ENCODE peak calls at places on chromosomes 6 and 20, in eight cellular contexts. One of them, this sample, is unnamed.

GRCh38 chr6:120826253-120826652 is 508.0 kb downstream of the TBC1D32 start:
- DNase-seq in NCI-H1092: no peak
- DNase-seq in dorsolateral prefrontal cortex: no peak
- DNase-seq in HAP-1: no peak
- DNase-seq in T-helper 1 cell: no peak
- DNase-seq in SW480: peak; percentile 4
- DNase-seq in activated CD4-positive, CD25-positive, alpha-beta regulatory T cell: no peak
- DNase-seq in WTC11: peak; percentile 63
- DNase-seq in this sample: peak; percentile 73

GRCh38 chr20:64222273-64222672 is 33.3 kb upstream of the PCMTD2 start:
- DNase-seq in NCI-H1092: no peak
- DNase-seq in dorsolateral prefrontal cortex: no peak
- DNase-seq in HAP-1: no peak
- DNase-seq in T-helper 1 cell: no peak
- DNase-seq in SW480: peak; percentile 72
- DNase-seq in activated CD4-positive, CD25-positive, alpha-beta regulatory T cell: no peak
- DNase-seq in WTC11: no peak
- DNase-seq in this sample: peak; percentile 45

GRCh38 chr6:46170357-46171289 is at the start of gene ENPP5:
- DNase-seq in NCI-H1092: peak; percentile 71
- DNase-seq in dorsolateral prefrontal cortex: peak; percentile 82
- DNase-seq in HAP-1: peak; percentile 54
- DNase-seq in T-helper 1 cell: peak; percentile 33
- DNase-seq in SW480: peak; percentile 87
- DNase-seq in activated CD4-positive, CD25-positive, alpha-beta regulatory T cell: no peak
- DNase-seq in WTC11: peak; percentile 98
- DNase-seq in this sample: peak; percentile 96

GRCh38 chr6:3194535-3195376 is 32.7 kb downstream of the TUBB2B start:
- DNase-seq in NCI-H1092: no peak
- DNase-seq in dorsolateral prefrontal cortex: no peak
- DNase-seq in HAP-1: no peak
- DNase-seq in T-helper 1 cell: no peak
- DNase-seq in SW480: no peak
- DNase-seq in activated CD4-positive, CD25-positive, alpha-beta regulatory T cell: no peak
- DNase-seq in WTC11: no peak
- DNase-seq in this sample: no peak

GRCh38 chr6:101001012-101001411 is 119.9 kb upstream of the ASCC3 start:
- DNase-seq in NCI-H1092: no peak
- DNase-seq in dorsolateral prefrontal cortex: no peak
- DNase-seq in HAP-1: no peak
- DNase-seq in T-helper 1 cell: no peak
- DNase-seq in SW480: no peak
- DNase-seq in activated CD4-positive, CD25-positive, alpha-beta regulatory T cell: no peak
- DNase-seq in WTC11: no peak
- DNase-seq in this sample: no peak

GRCh38 chr6:16432075-16433032 is 194.0 kb downstream of the GMPR start:
- DNase-seq in NCI-H1092: no peak
- DNase-seq in dorsolateral prefrontal cortex: no peak
- DNase-seq in HAP-1: no peak
- DNase-seq in T-helper 1 cell: no peak
- DNase-seq in SW480: no peak
- DNase-seq in activated CD4-positive, CD25-positive, alpha-beta regulatory T cell: no peak
- DNase-seq in WTC11: no peak
- DNase-seq in this sample: no peak

GRCh38 chr6:167826230-167827061 is at the start of gene AFDN:
- DNase-seq in NCI-H1092: peak; percentile 64
- DNase-seq in dorsolateral prefrontal cortex: peak; percentile 63
- DNase-seq in HAP-1: peak; percentile 59
- DNase-seq in T-helper 1 cell: peak; percentile 41
- DNase-seq in SW480: peak; percentile 38
- DNase-seq in activated CD4-positive, CD25-positive, alpha-beta regulatory T cell: peak; percentile 33
- DNase-seq in WTC11: peak; percentile 75
- DNase-seq in this sample: peak; percentile 80

GRCh38 chr6:160679402-160679769 is 15.3 kb upstream of the LPA start:
- DNase-seq in NCI-H1092: no peak
- DNase-seq in dorsolateral prefrontal cortex: no peak
- DNase-seq in HAP-1: no peak
- DNase-seq in T-helper 1 cell: no peak
- DNase-seq in SW480: no peak
- DNase-seq in activated CD4-positive, CD25-positive, alpha-beta regulatory T cell: no peak
- DNase-seq in WTC11: peak; percentile 77
- DNase-seq in this sample: no peak

GRCh38 chr20:13554706-13555105 is 84.0 kb downstream of the TASP1 start:
- DNase-seq in NCI-H1092: no peak
- DNase-seq in dorsolateral prefrontal cortex: no peak
- DNase-seq in HAP-1: no peak
- DNase-seq in T-helper 1 cell: no peak
- DNase-seq in SW480: no peak
- DNase-seq in activated CD4-positive, CD25-positive, alpha-beta regulatory T cell: no peak
- DNase-seq in WTC11: no peak
- DNase-seq in this sample: no peak

GRCh38 chr6:90508753-90509152 is 78.1 kb downstream of the MAP3K7 start:
- DNase-seq in NCI-H1092: no peak
- DNase-seq in dorsolateral prefrontal cortex: no peak
- DNase-seq in HAP-1: no peak
- DNase-seq in T-helper 1 cell: no peak
- DNase-seq in SW480: no peak
- DNase-seq in activated CD4-positive, CD25-positive, alpha-beta regulatory T cell: no peak
- DNase-seq in WTC11: peak; percentile 51
- DNase-seq in this sample: no peak

GRCh38 chr20:47456952-47457724 is 44.5 kb upstream of the NCOA3 start:
- DNase-seq in NCI-H1092: no peak
- DNase-seq in dorsolateral prefrontal cortex: no peak
- DNase-seq in HAP-1: no peak
- DNase-seq in T-helper 1 cell: no peak
- DNase-seq in SW480: no peak
- DNase-seq in activated CD4-positive, CD25-positive, alpha-beta regulatory T cell: no peak
- DNase-seq in WTC11: no peak
- DNase-seq in this sample: peak; percentile 31

GRCh38 chr6:121823437-121823851 is 388.0 kb downstream of the GJA1 start:
- DNase-seq in NCI-H1092: no peak
- DNase-seq in dorsolateral prefrontal cortex: no peak
- DNase-seq in HAP-1: no peak
- DNase-seq in T-helper 1 cell: no peak
- DNase-seq in SW480: no peak
- DNase-seq in activated CD4-positive, CD25-positive, alpha-beta regulatory T cell: no peak
- DNase-seq in WTC11: no peak
- DNase-seq in this sample: no peak

GRCh38 chr6:94673251-94673650 is 904.1 kb upstream of the MANEA start:
- DNase-seq in NCI-H1092: no peak
- DNase-seq in dorsolateral prefrontal cortex: no peak
- DNase-seq in HAP-1: no peak
- DNase-seq in T-helper 1 cell: no peak
- DNase-seq in SW480: no peak
- DNase-seq in activated CD4-positive, CD25-positive, alpha-beta regulatory T cell: no peak
- DNase-seq in WTC11: no peak
- DNase-seq in this sample: no peak

GRCh38 chr6:131635384-131636340 is 1.4 kb upstream of the ENPP3 start:
- DNase-seq in NCI-H1092: no peak
- DNase-seq in dorsolateral prefrontal cortex: no peak
- DNase-seq in HAP-1: no peak
- DNase-seq in T-helper 1 cell: no peak
- DNase-seq in SW480: no peak
- DNase-seq in activated CD4-positive, CD25-positive, alpha-beta regulatory T cell: no peak
- DNase-seq in WTC11: no peak
- DNase-seq in this sample: no peak

GRCh38 chr6:138572885-138573284 is 73.6 kb upstream of the NHSL1 start:
- DNase-seq in NCI-H1092: no peak
- DNase-seq in dorsolateral prefrontal cortex: no peak
- DNase-seq in HAP-1: no peak
- DNase-seq in T-helper 1 cell: no peak
- DNase-seq in SW480: no peak
- DNase-seq in activated CD4-positive, CD25-positive, alpha-beta regulatory T cell: no peak
- DNase-seq in WTC11: no peak
- DNase-seq in this sample: no peak

GRCh38 chr6:11213305-11214106 is 19.0 kb downstream of the NEDD9 start:
- DNase-seq in NCI-H1092: no peak
- DNase-seq in dorsolateral prefrontal cortex: no peak
- DNase-seq in HAP-1: no peak
- DNase-seq in T-helper 1 cell: no peak
- DNase-seq in SW480: no peak
- DNase-seq in activated CD4-positive, CD25-positive, alpha-beta regulatory T cell: no peak
- DNase-seq in WTC11: no peak
- DNase-seq in this sample: no peak

GRCh38 chr20:43751167-43752050 is 24.6 kb upstream of the GTSF1L start:
- DNase-seq in NCI-H1092: no peak
- DNase-seq in dorsolateral prefrontal cortex: no peak
- DNase-seq in HAP-1: no peak
- DNase-seq in T-helper 1 cell: no peak
- DNase-seq in SW480: no peak
- DNase-seq in activated CD4-positive, CD25-positive, alpha-beta regulatory T cell: no peak
- DNase-seq in WTC11: no peak
- DNase-seq in this sample: no peak

GRCh38 chr20:600736-601135 is 9.4 kb downstream of the TCF15 start:
- DNase-seq in NCI-H1092: no peak
- DNase-seq in dorsolateral prefrontal cortex: no peak
- DNase-seq in HAP-1: no peak
- DNase-seq in T-helper 1 cell: no peak
- DNase-seq in SW480: no peak
- DNase-seq in activated CD4-positive, CD25-positive, alpha-beta regulatory T cell: no peak
- DNase-seq in WTC11: no peak
- DNase-seq in this sample: no peak

GRCh38 chr6:37514840-37515239 is 15.1 kb upstream of the CCDC167 start:
- DNase-seq in NCI-H1092: no peak
- DNase-seq in dorsolateral prefrontal cortex: no peak
- DNase-seq in HAP-1: no peak
- DNase-seq in T-helper 1 cell: no peak
- DNase-seq in SW480: no peak
- DNase-seq in activated CD4-positive, CD25-positive, alpha-beta regulatory T cell: no peak
- DNase-seq in WTC11: no peak
- DNase-seq in this sample: no peak

GRCh38 chr6:5529015-5529414 is 267.7 kb downstream of the FARS2 start:
- DNase-seq in NCI-H1092: no peak
- DNase-seq in dorsolateral prefrontal cortex: no peak
- DNase-seq in HAP-1: no peak
- DNase-seq in T-helper 1 cell: no peak
- DNase-seq in SW480: no peak
- DNase-seq in activated CD4-positive, CD25-positive, alpha-beta regulatory T cell: no peak
- DNase-seq in WTC11: no peak
- DNase-seq in this sample: no peak

GRCh38 chr20:39453890-39454289 is 491.7 kb downstream of the DHX35 start:
- DNase-seq in NCI-H1092: no peak
- DNase-seq in dorsolateral prefrontal cortex: no peak
- DNase-seq in HAP-1: no peak
- DNase-seq in T-helper 1 cell: no peak
- DNase-seq in SW480: peak; percentile 84
- DNase-seq in activated CD4-positive, CD25-positive, alpha-beta regulatory T cell: no peak
- DNase-seq in WTC11: no peak
- DNase-seq in this sample: no peak

GRCh38 chr6:51996296-51996947 is 91.0 kb downstream of the PKHD1 start:
- DNase-seq in NCI-H1092: no peak
- DNase-seq in dorsolateral prefrontal cortex: no peak
- DNase-seq in HAP-1: no peak
- DNase-seq in T-helper 1 cell: no peak
- DNase-seq in SW480: no peak
- DNase-seq in activated CD4-positive, CD25-positive, alpha-beta regulatory T cell: no peak
- DNase-seq in WTC11: no peak
- DNase-seq in this sample: no peak

GRCh38 chr6:25142506-25142905 is 136.7 kb upstream of the CARMIL1 start:
- DNase-seq in NCI-H1092: no peak
- DNase-seq in dorsolateral prefrontal cortex: no peak
- DNase-seq in HAP-1: no peak
- DNase-seq in T-helper 1 cell: no peak
- DNase-seq in SW480: no peak
- DNase-seq in activated CD4-positive, CD25-positive, alpha-beta regulatory T cell: no peak
- DNase-seq in WTC11: no peak
- DNase-seq in this sample: no peak

GRCh38 chr6:17877196-17877889 is 110.1 kb downstream of the KIF13A start:
- DNase-seq in NCI-H1092: no peak
- DNase-seq in dorsolateral prefrontal cortex: no peak
- DNase-seq in HAP-1: peak; percentile 24
- DNase-seq in T-helper 1 cell: no peak
- DNase-seq in SW480: no peak
- DNase-seq in activated CD4-positive, CD25-positive, alpha-beta regulatory T cell: no peak
- DNase-seq in WTC11: no peak
- DNase-seq in this sample: no peak

GRCh38 chr6:38508286-38508685 is 131.4 kb downstream of the BTBD9 start:
- DNase-seq in NCI-H1092: no peak
- DNase-seq in dorsolateral prefrontal cortex: no peak
- DNase-seq in HAP-1: no peak
- DNase-seq in T-helper 1 cell: no peak
- DNase-seq in SW480: no peak
- DNase-seq in activated CD4-positive, CD25-positive, alpha-beta regulatory T cell: no peak
- DNase-seq in WTC11: no peak
- DNase-seq in this sample: no peak

GRCh38 chr20:62764156-62764935 is 31.9 kb upstream of the MRGBP start:
- DNase-seq in NCI-H1092: no peak
- DNase-seq in dorsolateral prefrontal cortex: no peak
- DNase-seq in HAP-1: no peak
- DNase-seq in T-helper 1 cell: no peak
- DNase-seq in SW480: no peak
- DNase-seq in activated CD4-positive, CD25-positive, alpha-beta regulatory T cell: no peak
- DNase-seq in WTC11: no peak
- DNase-seq in this sample: no peak

GRCh38 chr6:38058022-38058421 is 238.5 kb downstream of the ZFAND3 start:
- DNase-seq in NCI-H1092: no peak
- DNase-seq in dorsolateral prefrontal cortex: no peak
- DNase-seq in HAP-1: peak; percentile 15
- DNase-seq in T-helper 1 cell: no peak
- DNase-seq in SW480: peak; percentile 80
- DNase-seq in activated CD4-positive, CD25-positive, alpha-beta regulatory T cell: no peak
- DNase-seq in WTC11: no peak
- DNase-seq in this sample: no peak

GRCh38 chr20:50399917-50400704 is 110.1 kb upstream of the PTPN1 start:
- DNase-seq in NCI-H1092: no peak
- DNase-seq in dorsolateral prefrontal cortex: no peak
- DNase-seq in HAP-1: no peak
- DNase-seq in T-helper 1 cell: no peak
- DNase-seq in SW480: no peak
- DNase-seq in activated CD4-positive, CD25-positive, alpha-beta regulatory T cell: no peak
- DNase-seq in WTC11: no peak
- DNase-seq in this sample: peak; percentile 61

This sample was measured in Calu3.